ENCODE peak calls at places on chromosomes 1 and 21, in ten cellular contexts. G is keratinocyte, D is psoas muscle, R is tibial artery, L is body of pancreas, X is heart right ventricle, I is astrocyte, K is Peyer's patch, U is dorsolateral prefrontal cortex, M is esophagus squamous epithelium. H is an unnamed sample.

GRCh38 chr1:237817277-237817676 is 73.4 kb downstream of the ZP4 start:
- DNase-seq in G (no peak), D (no peak), R (no peak), L (no peak), X (no peak), I (peak), K (no peak), U (no peak), M (no peak), H (no peak)

GRCh38 chr1:103948526-103948925 is 198.8 kb downstream of the AMY1C start:
- DNase-seq in G (no peak), D (no peak), R (no peak), L (no peak), X (no peak), I (no peak), K (no peak), U (no peak), M (no peak), H (no peak)

GRCh38 chr1:182841368-182841988 is 2.3 kb downstream of the DHX9 start:
- DNase-seq in G (no peak), D (no peak), R (no peak), L (no peak), X (no peak), I (peak), K (no peak), U (no peak), M (no peak), H (peak)

GRCh38 chr1:31881698-31882000 is 56.5 kb downstream of the PTP4A2 start:
- DNase-seq in G (no peak), D (no peak), R (no peak), L (peak), X (no peak), I (no peak), K (peak), U (no peak), M (no peak), H (no peak)

GRCh38 chr1:151626740-151627139 is 14.9 kb downstream of the SNX27 start:
- DNase-seq in G (no peak), D (no peak), R (no peak), L (no peak), X (no peak), I (no peak), K (no peak), U (no peak), M (no peak), H (no peak)

GRCh38 chr1:202710070-202711025 is at the start of gene SYT2:
- DNase-seq in G (no peak), D (peak), R (no peak), L (peak), X (no peak), I (no peak), K (no peak), U (peak), M (no peak), H (no peak)

GRCh38 chr1:227379555-227379892 is 61.2 kb upstream of the CDC42BPA start:
- DNase-seq in G (no peak), D (no peak), R (no peak), L (no peak), X (no peak), I (no peak), K (no peak), U (no peak), M (no peak), H (no peak)

GRCh38 chr1:54284781-54285563 is 85.0 kb downstream of the MRPL37 start:
- DNase-seq in G (no peak), D (no peak), R (no peak), L (no peak), X (no peak), I (no peak), K (no peak), U (no peak), M (no peak), H (no peak)

GRCh38 chr1:79885101-79885500 is 878.6 kb upstream of the ADGRL4 start:
- DNase-seq in G (no peak), D (no peak), R (no peak), L (no peak), X (no peak), I (no peak), K (no peak), U (no peak), M (no peak), H (no peak)

GRCh38 chr1:28297826-28298225 is 31.0 kb upstream of the MED18 start:
- DNase-seq in G (no peak), D (no peak), R (no peak), L (no peak), X (no peak), I (no peak), K (no peak), U (no peak), M (no peak), H (no peak)

GRCh38 chr1:107964397-107965111 is 426 bp downstream of the VAV3 start:
- DNase-seq in G (no peak), D (peak), R (no peak), L (peak), X (peak), I (peak), K (peak), U (no peak), M (no peak), H (no peak)

GRCh38 chr1:49686107-49686506 is 337.6 kb downstream of the AGBL4 start:
- DNase-seq in G (no peak), D (no peak), R (no peak), L (peak), X (no peak), I (no peak), K (no peak), U (no peak), M (no peak), H (no peak)

GRCh38 chr1:236063919-236064673 is 794 bp downstream of the NID1 start:
- DNase-seq in G (no peak), D (peak), R (peak), L (peak), X (peak), I (peak), K (peak), U (peak), M (no peak), H (no peak)

GRCh38 chr1:41507836-41508235 is 23.4 kb upstream of the EDN2 start:
- DNase-seq in G (no peak), D (no peak), R (no peak), L (no peak), X (no peak), I (no peak), K (no peak), U (no peak), M (no peak), H (no peak)

GRCh38 chr21:32520885-32521735 is 64.2 kb downstream of the TCP10L start:
- DNase-seq in G (peak), D (peak), R (peak), L (peak), X (peak), I (peak), K (peak), U (peak), M (no peak), H (peak)

GRCh38 chr1:8674912-8675311 is 142.5 kb downstream of the RERE start:
- DNase-seq in G (no peak), D (no peak), R (no peak), L (no peak), X (no peak), I (peak), K (no peak), U (no peak), M (no peak), H (no peak)

GRCh38 chr1:18241932-18242331 is 134.3 kb downstream of the IGSF21 start:
- DNase-seq in G (no peak), D (no peak), R (no peak), L (peak), X (no peak), I (no peak), K (no peak), U (peak), M (no peak), H (no peak)

GRCh38 chr1:91611498-91611917 is 110.9 kb downstream of the CDC7 start:
- DNase-seq in G (peak), D (no peak), R (no peak), L (no peak), X (no peak), I (peak), K (no peak), U (no peak), M (no peak), H (no peak)

GRCh38 chr1:91546876-91547275 is 46.2 kb downstream of the CDC7 start:
- DNase-seq in G (no peak), D (no peak), R (no peak), L (no peak), X (no peak), I (no peak), K (no peak), U (no peak), M (no peak), H (no peak)

GRCh38 chr1:48048064-48048463 is 50.9 kb upstream of the TRABD2B start:
- DNase-seq in G (no peak), D (no peak), R (no peak), L (no peak), X (no peak), I (peak), K (no peak), U (no peak), M (no peak), H (no peak)

GRCh38 chr1:29122987-29123870 is 474 bp downstream of the TMEM200B start:
- DNase-seq in G (no peak), D (peak), R (peak), L (no peak), X (peak), I (peak), K (no peak), U (no peak), M (no peak), H (no peak)

GRCh38 chr1:218425647-218426342 is 80.7 kb downstream of the TGFB2 start:
- DNase-seq in G (peak), D (no peak), R (no peak), L (no peak), X (no peak), I (peak), K (no peak), U (no peak), M (no peak), H (peak)

GRCh38 chr1:107704911-107705310 is 260.1 kb downstream of the VAV3 start:
- DNase-seq in G (no peak), D (no peak), R (no peak), L (no peak), X (no peak), I (peak), K (no peak), U (no peak), M (no peak), H (no peak)

GRCh38 chr1:181318858-181319235 is 164.5 kb upstream of the CACNA1E start:
- DNase-seq in G (no peak), D (no peak), R (no peak), L (no peak), X (no peak), I (no peak), K (no peak), U (no peak), M (no peak), H (no peak)

GRCh38 chr1:24096009-24096736 is 15.8 kb downstream of the MYOM3 start:
- DNase-seq in G (no peak), D (peak), R (no peak), L (no peak), X (peak), I (no peak), K (no peak), U (no peak), M (no peak), H (no peak)
- H3K27ac ChIP-seq in G (no peak), D (peak), R (no peak), L (no peak), X (peak), I (no peak), K (no peak), U (no peak), M (no peak), H (no peak)

DNA sequence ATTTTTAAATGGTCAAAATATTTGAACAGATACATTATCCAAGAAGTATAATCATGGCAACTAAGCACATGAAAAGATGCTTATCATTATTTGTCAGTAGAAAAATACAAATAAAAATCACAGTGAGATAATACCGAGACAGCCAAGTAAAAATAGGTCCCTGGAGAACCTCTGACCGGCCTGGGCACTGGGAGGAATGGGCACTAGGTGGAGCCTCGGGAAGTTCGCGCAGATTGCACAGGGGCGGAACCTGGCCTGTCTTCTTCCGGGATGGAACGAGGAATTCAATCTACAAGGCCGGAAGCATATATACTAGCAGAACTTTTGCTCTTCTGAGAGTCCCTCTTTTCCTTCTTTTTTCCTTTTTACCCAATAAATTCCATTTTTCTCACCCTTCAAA is 148.5 kb upstream of the CHRM3 start:
- DNase-seq in G (no peak), D (no peak), R (no peak), L (no peak), X (no peak), I (no peak), K (no peak), U (no peak), M (no peak), H (no peak)
- TF ChIP-seq CTCF in G (no peak), D (no peak), R (no peak), L (no peak), X (no peak), I (no peak), K (no peak), U (no peak), M (no peak), H (no peak)

GRCh38 chr1:88609051-88609450 is 75.0 kb upstream of the PKN2 start:
- DNase-seq in G (no peak), D (no peak), R (no peak), L (no peak), X (no peak), I (no peak), K (no peak), U (no peak), M (no peak), H (no peak)

GRCh38 chr1:88608139-88608943 is 75.7 kb upstream of the PKN2 start:
- DNase-seq in G (no peak), D (no peak), R (no peak), L (no peak), X (no peak), I (peak), K (no peak), U (no peak), M (no peak), H (peak)

GRCh38 chr1:88612783-88613182 is 71.3 kb upstream of the PKN2 start:
- DNase-seq in G (no peak), D (no peak), R (no peak), L (no peak), X (no peak), I (no peak), K (peak), U (no peak), M (no peak), H (no peak)

GRCh38 chr1:88610687-88611086 is 73.4 kb upstream of the PKN2 start:
- DNase-seq in G (no peak), D (no peak), R (no peak), L (no peak), X (no peak), I (no peak), K (no peak), U (no peak), M (no peak), H (no peak)

GRCh38 chr1:88612299-88612698 is 71.8 kb upstream of the PKN2 start:
- DNase-seq in G (no peak), D (no peak), R (no peak), L (no peak), X (no peak), I (no peak), K (no peak), U (no peak), M (no peak), H (no peak)
- H3K27ac ChIP-seq in G (no peak), D (no peak), R (no peak), L (no peak), X (no peak), I (no peak), K (peak), U (no peak), M (no peak), H (no peak)

DNA sequence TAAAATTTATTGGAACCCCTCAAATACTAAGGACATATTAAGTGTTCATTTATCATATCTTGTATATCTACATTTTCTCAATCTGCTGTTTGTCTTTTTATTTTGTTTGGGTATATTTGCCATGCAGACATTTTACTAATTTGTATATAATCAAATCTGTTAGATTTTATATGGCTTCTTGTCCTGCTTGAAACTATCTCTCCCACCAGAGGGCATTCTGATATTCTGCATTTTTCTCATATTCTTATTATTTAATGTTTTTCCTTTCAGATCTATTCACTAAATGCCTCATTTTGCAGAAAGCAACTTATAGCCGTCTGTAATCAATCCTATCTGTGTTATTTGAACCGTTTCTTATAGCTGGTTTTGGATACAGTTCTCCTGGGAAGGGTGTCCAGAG is 745.5 kb downstream of the LRRIQ3 start:
- DNase-seq in G (no peak), D (no peak), R (no peak), L (no peak), X (no peak), I (no peak), K (no peak), U (no peak), M (no peak), H (no peak)
- TF ChIP-seq CTCF in G (no peak), D (no peak), R (no peak), L (no peak), X (no peak), I (no peak), K (no peak), U (peak), M (no peak), H (no peak)